ENCODE peak calls at places on chromosomes 11 and 22, in four cellular contexts. I, K, L and B are unnamed samples.
A peak's percentile ranks its signal among the peaks of the same experiment; 100 is the strongest.

GRCh38 chr11:70423523-70424505 is 25.5 kb downstream of the CTTN start:
- DNase-seq in I (no peak), K (peak; percentile 50), L (peak; percentile 66), B (no peak)

GRCh38 chr11:126366064-126366822 is 10.8 kb downstream of the ST3GAL4 start:
- DNase-seq in I (no peak), K (no peak), L (no peak), B (no peak)

GRCh38 chr11:97722721-97723120 is 1298.0 kb upstream of the CNTN5 start:
- DNase-seq in I (no peak), K (no peak), L (no peak), B (no peak)

GRCh38 chr11:13713982-13714381 is 45.5 kb downstream of the FAR1 start:
- DNase-seq in I (no peak), K (no peak), L (no peak), B (no peak)

GRCh38 chr22:41603873-41604332 is 14.3 kb upstream of the PMM1 start:
- DNase-seq in I (no peak), K (no peak), L (peak; percentile 87), B (no peak)

GRCh38 chr22:43168416-43169309 is 17.3 kb downstream of the TSPO start:
- DNase-seq in I (no peak), K (no peak), L (no peak), B (no peak)

GRCh38 chr22:37231406-37232139 is 12.5 kb downstream of the RAC2 start:
- DNase-seq in I (no peak), K (no peak), L (no peak), B (peak; percentile 12)

GRCh38 chr11:68950268-68950667 is 30.5 kb downstream of the MRGPRD start:
- DNase-seq in I (peak; percentile 15), K (no peak), L (peak; percentile 61), B (peak; percentile 49)

GRCh38 chr22:49657275-49657973 is 170.2 kb downstream of the BRD1 start:
- DNase-seq in I (peak; percentile 71), K (no peak), L (peak; percentile 81), B (no peak)

GRCh38 chr11:96015911-96016565 is 92.1 kb upstream of the MTMR2 start:
- DNase-seq in I (no peak), K (peak; percentile 98), L (peak; percentile 8), B (peak; percentile 46)

GRCh38 chr11:96235725-96236124 is 107.3 kb downstream of the MAML2 start:
- DNase-seq in I (no peak), K (no peak), L (no peak), B (no peak)

GRCh38 chr22:45129703-45130524 is 33.8 kb upstream of the NUP50 start:
- DNase-seq in I (no peak), K (no peak), L (no peak), B (no peak)

GRCh38 chr11:70501026-70501901 is 102.9 kb downstream of the CTTN start:
- DNase-seq in I (no peak), K (no peak), L (no peak), B (peak; percentile 84)

GRCh38 chr11:112321521-112322172 is 61.0 kb upstream of the PLET1 start:
- DNase-seq in I (peak; percentile 57), K (peak; percentile 23), L (no peak), B (no peak)
- TF ChIP-seq ELF1 in I (no peak), K (no peak), L (no peak), B (no peak)

DNA sequence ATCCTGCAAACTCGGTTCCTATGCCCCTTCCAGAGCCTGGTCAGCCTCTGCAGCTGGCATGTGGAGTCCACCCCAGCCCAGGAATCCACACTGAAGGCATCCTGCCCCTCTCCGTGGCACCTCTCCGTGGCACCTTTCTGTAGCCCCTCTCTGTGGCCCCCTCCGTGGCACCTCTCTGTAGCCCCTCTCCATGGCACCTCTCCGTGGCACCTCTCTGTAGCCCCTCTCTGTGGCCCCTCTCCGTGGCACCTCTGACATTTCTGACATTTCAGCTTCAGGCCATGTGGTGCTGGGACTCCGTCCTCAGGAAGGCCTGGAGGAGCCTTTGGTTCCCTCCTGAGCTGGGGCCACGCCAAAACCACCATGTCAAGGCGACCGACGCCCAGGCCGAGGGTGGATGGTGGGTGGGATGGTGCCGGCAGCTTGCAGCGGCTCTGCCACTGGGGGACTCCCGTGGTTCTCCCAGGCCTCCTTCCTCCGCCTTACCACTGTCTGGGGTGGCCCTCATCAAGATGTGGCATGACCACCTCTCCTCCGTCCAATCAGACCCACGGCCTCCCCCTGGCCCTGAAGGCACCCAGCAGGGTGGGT is 1518.5 kb downstream of the BRD1 start:
- DNase-seq in I (no peak), K (no peak), L (no peak), B (no peak)
- TF ChIP-seq ELF1 in I (no peak), K (no peak), L (no peak), B (no peak)

GRCh38 chr11:2555376-2555775 is 110.6 kb downstream of the KCNQ1 start:
- DNase-seq in I (no peak), K (no peak), L (no peak), B (no peak)

GRCh38 chr11:2558402-2558801 is 113.6 kb downstream of the KCNQ1 start:
- DNase-seq in I (no peak), K (no peak), L (no peak), B (no peak)

GRCh38 chr11:2558861-2559526 is 114.2 kb downstream of the KCNQ1 start:
- DNase-seq in I (no peak), K (no peak), L (no peak), B (no peak)

GRCh38 chr11:2555891-2556290 is 111.1 kb downstream of the KCNQ1 start:
- DNase-seq in I (no peak), K (no peak), L (no peak), B (no peak)

GRCh38 chr11:2557381-2557780 is 112.6 kb downstream of the KCNQ1 start:
- DNase-seq in I (no peak), K (no peak), L (no peak), B (no peak)
- TF ChIP-seq ELF1 in I (no peak), K (no peak), L (no peak), B (no peak)

GRCh38 chr11:554428-554823 is 6.1 kb downstream of the LMNTD2 start:
- DNase-seq in I (no peak), K (no peak), L (no peak), B (no peak)
- TF ChIP-seq ELF1 in I (no peak), K (no peak), L (no peak), B (no peak)

GRCh38 chr11:46808804-46809431 is 37.2 kb downstream of the CKAP5 start:
- DNase-seq in I (peak; percentile 13), K (peak; percentile 25), L (peak; percentile 16), B (peak; percentile 10)
- TF ChIP-seq ELF1 in I (no peak), K (no peak), L (no peak), B (no peak)

GRCh38 chr11:35725880-35726279 is 63.3 kb downstream of the TRIM44 start:
- DNase-seq in I (peak; percentile 26), K (no peak), L (no peak), B (no peak)
- TF ChIP-seq ELF1 in I (no peak), K (no peak), L (no peak), B (no peak)

DNA sequence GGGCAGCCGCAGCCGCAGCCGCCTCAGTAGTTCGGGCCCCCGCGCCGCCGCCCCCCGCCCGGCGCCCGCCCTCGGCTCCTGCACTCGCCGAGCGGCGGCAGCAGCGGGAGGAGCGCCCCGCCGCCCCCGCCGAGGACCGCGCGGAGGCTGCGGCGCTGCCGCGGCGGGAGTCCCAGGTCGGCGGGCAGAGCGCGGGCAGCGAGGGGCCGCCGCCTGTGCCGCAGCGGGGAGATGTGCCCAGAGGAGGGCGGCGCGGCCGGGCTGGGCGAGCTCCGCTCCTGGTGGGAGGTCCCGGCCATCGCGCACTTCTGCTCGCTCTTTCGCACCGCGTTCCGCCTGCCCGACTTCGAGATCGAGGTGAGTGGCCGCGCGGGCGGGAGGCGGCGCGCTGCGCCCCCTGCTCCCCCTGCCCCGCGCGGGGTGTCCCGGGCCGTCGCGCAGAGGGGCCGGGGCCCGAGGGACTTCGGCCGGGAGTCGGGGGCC is 334 bp downstream of the CECR2 start:
- DNase-seq in I (no peak), K (no peak), L (peak; percentile 25), B (peak; percentile 61)
- TF ChIP-seq ELF1 in I (no peak), K (no peak), L (no peak), B (no peak)